ENCODE peak calls at places on chromosomes 3 and 15, in four cellular contexts. One of them, this sample, is unnamed.
A peak's percentile ranks its signal among the peaks of the same experiment; 100 is the strongest.

GRCh38 chr3:40690696-40691597 is 166.2 kb downstream of the ZNF621 start:
- DNase-seq in WERI-Rb-1: no peak
- DNase-seq in aorta: peak; percentile 91
- DNase-seq in fibroblast of lung: no peak
- DNase-seq in this sample: no peak

GRCh38 chr3:186320862-186321568 is 41.0 kb downstream of the DGKG start:
- DNase-seq in fibroblast of lung: peak; percentile 56
- DNase-seq in aorta: no peak
- DNase-seq in WERI-Rb-1: no peak
- DNase-seq in this sample: no peak

GRCh38 chr15:79956354-79956939 is 14.5 kb downstream of the BCL2A1 start:
- DNase-seq in WERI-Rb-1: no peak
- DNase-seq in aorta: no peak
- DNase-seq in fibroblast of lung: no peak
- DNase-seq in this sample: peak; percentile 72

GRCh38 chr3:151971814-151972579 is 98.6 kb downstream of the SUCNR1 start:
- DNase-seq in fibroblast of lung: no peak
- DNase-seq in WERI-Rb-1: no peak
- DNase-seq in aorta: no peak
- DNase-seq in this sample: peak; percentile 84

GRCh38 chr3:115725800-115726199 is 102.5 kb downstream of the GAP43 start:
- DNase-seq in WERI-Rb-1: no peak
- DNase-seq in aorta: no peak
- DNase-seq in fibroblast of lung: no peak
- DNase-seq in this sample: no peak

GRCh38 chr3:39327746-39328349 is 1.7 kb upstream of the CCR8 start:
- DNase-seq in fibroblast of lung: no peak
- DNase-seq in aorta: no peak
- DNase-seq in WERI-Rb-1: no peak
- DNase-seq in this sample: no peak

GRCh38 chr15:96332854-96333193 is 2.3 kb downstream of the NR2F2 start:
- DNase-seq in WERI-Rb-1: no peak
- DNase-seq in fibroblast of lung: peak; percentile 44
- DNase-seq in aorta: no peak
- DNase-seq in this sample: no peak

GRCh38 chr3:179181993-179182551 is 33.9 kb downstream of the PIK3CA start:
- DNase-seq in fibroblast of lung: peak; percentile 56
- DNase-seq in aorta: no peak
- DNase-seq in WERI-Rb-1: no peak
- DNase-seq in this sample: no peak

GRCh38 chr3:58998476-58999117 is 51.2 kb downstream of the CFAP20DC start:
- DNase-seq in aorta: no peak
- DNase-seq in WERI-Rb-1: peak; percentile 16
- DNase-seq in fibroblast of lung: peak; percentile 96
- DNase-seq in this sample: no peak

GRCh38 chr3:155807823-155808222 is 1.7 kb upstream of the C3orf33 start:
- DNase-seq in aorta: no peak
- DNase-seq in WERI-Rb-1: no peak
- DNase-seq in fibroblast of lung: peak; percentile 6
- DNase-seq in this sample: no peak

GRCh38 chr15:22980189-22981136 is at the start of gene CYFIP1:
- DNase-seq in WERI-Rb-1: peak; percentile 34
- DNase-seq in aorta: peak; percentile 92
- DNase-seq in fibroblast of lung: peak; percentile 88
- DNase-seq in this sample: peak; percentile 89

GRCh38 chr3:8560608-8561007 is 59.0 kb downstream of the LMCD1 start:
- DNase-seq in aorta: peak; percentile 67
- DNase-seq in WERI-Rb-1: no peak
- DNase-seq in fibroblast of lung: peak; percentile 99
- DNase-seq in this sample: no peak

GRCh38 chr3:171028779-171029232 is 2.3 kb upstream of the SLC2A2 start:
- DNase-seq in aorta: no peak
- DNase-seq in fibroblast of lung: peak; percentile 97
- DNase-seq in WERI-Rb-1: peak; percentile 63
- DNase-seq in this sample: peak; percentile 39

GRCh38 chr3:185688808-185689207 is 102.7 kb downstream of the SENP2 start:
- DNase-seq in fibroblast of lung: peak; percentile 99
- DNase-seq in aorta: no peak
- DNase-seq in WERI-Rb-1: no peak
- DNase-seq in this sample: no peak

GRCh38 chr15:43317566-43318184 is 12.7 kb downstream of the LCMT2 start:
- DNase-seq in aorta: no peak
- DNase-seq in WERI-Rb-1: no peak
- DNase-seq in fibroblast of lung: peak; percentile 21
- DNase-seq in this sample: no peak

GRCh38 chr15:67652586-67652985 is 110.1 kb downstream of the MAP2K5 start:
- DNase-seq in fibroblast of lung: no peak
- DNase-seq in WERI-Rb-1: no peak
- DNase-seq in aorta: no peak
- DNase-seq in this sample: no peak

GRCh38 chr3:15964605-15965061 is 166.9 kb upstream of the ANKRD28 start:
- DNase-seq in fibroblast of lung: peak; percentile 67
- DNase-seq in aorta: no peak
- DNase-seq in WERI-Rb-1: no peak
- DNase-seq in this sample: peak; percentile 54

GRCh38 chr3:48371651-48372376 is at the start of gene FBXW12:
- DNase-seq in WERI-Rb-1: no peak
- DNase-seq in fibroblast of lung: no peak
- DNase-seq in aorta: no peak
- DNase-seq in this sample: no peak

GRCh38 chr15:53786421-53786820 is 27.0 kb upstream of the WDR72 start:
- DNase-seq in fibroblast of lung: no peak
- DNase-seq in WERI-Rb-1: no peak
- DNase-seq in aorta: no peak
- DNase-seq in this sample: peak; percentile 86

GRCh38 chr3:177338697-177339219 is 141.5 kb upstream of the TBL1XR1 start:
- DNase-seq in WERI-Rb-1: no peak
- DNase-seq in fibroblast of lung: peak; percentile 53
- DNase-seq in aorta: no peak
- DNase-seq in this sample: peak; percentile 81

GRCh38 chr3:122635789-122636188 is 44.9 kb upstream of the PARP14 start:
- DNase-seq in fibroblast of lung: peak; percentile 85
- DNase-seq in WERI-Rb-1: no peak
- DNase-seq in aorta: no peak
- DNase-seq in this sample: no peak

GRCh38 chr15:50940506-50940905 is 32.0 kb downstream of the AP4E1 start:
- DNase-seq in fibroblast of lung: peak; percentile 35
- DNase-seq in aorta: no peak
- DNase-seq in WERI-Rb-1: no peak
- DNase-seq in this sample: no peak

GRCh38 chr3:100278910-100279309 is 18.1 kb downstream of the TBC1D23 start:
- DNase-seq in WERI-Rb-1: no peak
- DNase-seq in fibroblast of lung: no peak
- DNase-seq in aorta: no peak
- DNase-seq in this sample: no peak

GRCh38 chr15:50786468-50786867 is 21.0 kb upstream of the SPPL2A start:
- DNase-seq in WERI-Rb-1: no peak
- DNase-seq in fibroblast of lung: no peak
- DNase-seq in aorta: no peak
- DNase-seq in this sample: peak; percentile 69

GRCh38 chr3:66053783-66054094 is 15.0 kb upstream of the MAGI1 start:
- DNase-seq in WERI-Rb-1: no peak
- DNase-seq in aorta: no peak
- DNase-seq in fibroblast of lung: no peak
- DNase-seq in this sample: no peak

GRCh38 chr3:161914703-161915102 is 418.1 kb downstream of the OTOL1 start:
- DNase-seq in WERI-Rb-1: peak; percentile 78
- DNase-seq in fibroblast of lung: peak; percentile 85
- DNase-seq in aorta: peak; percentile 47
- DNase-seq in this sample: no peak

GRCh38 chr3:159451067-159451466 is 537.6 kb upstream of the IL12A start:
- DNase-seq in fibroblast of lung: no peak
- DNase-seq in WERI-Rb-1: no peak
- DNase-seq in aorta: no peak
- DNase-seq in this sample: no peak

GRCh38 chr3:186418601-186419238 is 56.7 kb upstream of the DGKG start:
- DNase-seq in aorta: no peak
- DNase-seq in WERI-Rb-1: peak; percentile 26
- DNase-seq in fibroblast of lung: no peak
- DNase-seq in this sample: peak; percentile 30

GRCh38 chr3:39184968-39185285 is 7.5 kb downstream of the XIRP1 start:
- DNase-seq in WERI-Rb-1: no peak
- DNase-seq in fibroblast of lung: no peak
- DNase-seq in aorta: no peak
- DNase-seq in this sample: no peak

GRCh38 chr3:52248816-52249547 is 3.4 kb downstream of the PPM1M start:
- DNase-seq in fibroblast of lung: peak; percentile 14
- DNase-seq in WERI-Rb-1: no peak
- DNase-seq in aorta: no peak
- DNase-seq in this sample: no peak

GRCh38 chr3:175702956-175703355 is 843.8 kb downstream of the NAALADL2 start:
- DNase-seq in fibroblast of lung: no peak
- DNase-seq in WERI-Rb-1: no peak
- DNase-seq in aorta: no peak
- DNase-seq in this sample: no peak

GRCh38 chr3:29605845-29606244 is 325.0 kb downstream of the RBMS3 start:
- DNase-seq in aorta: no peak
- DNase-seq in WERI-Rb-1: no peak
- DNase-seq in fibroblast of lung: peak; percentile 70
- DNase-seq in this sample: no peak

GRCh38 chr3:113005622-113006021 is 14.8 kb downstream of the GTPBP8 start:
- DNase-seq in WERI-Rb-1: no peak
- DNase-seq in aorta: no peak
- DNase-seq in fibroblast of lung: no peak
- DNase-seq in this sample: no peak

GRCh38 chr3:65734792-65735191 is 303.9 kb downstream of the MAGI1 start:
- DNase-seq in aorta: no peak
- DNase-seq in WERI-Rb-1: no peak
- DNase-seq in fibroblast of lung: no peak
- DNase-seq in this sample: no peak

GRCh38 chr3:104044002-104044401 is 1322.7 kb upstream of the ALCAM start:
- DNase-seq in WERI-Rb-1: no peak
- DNase-seq in aorta: no peak
- DNase-seq in fibroblast of lung: peak; percentile 19
- DNase-seq in this sample: no peak

GRCh38 chr3:50122661-50123391 is 32.3 kb upstream of the SEMA3F start:
- DNase-seq in WERI-Rb-1: no peak
- DNase-seq in aorta: no peak
- DNase-seq in fibroblast of lung: no peak
- DNase-seq in this sample: no peak

GRCh38 chr3:52787246-52787645 is 7.3 kb upstream of the ITIH3 start:
- DNase-seq in fibroblast of lung: no peak
- DNase-seq in aorta: peak; percentile 36
- DNase-seq in WERI-Rb-1: no peak
- DNase-seq in this sample: no peak

GRCh38 chr3:44965165-44965564 is 10.8 kb downstream of the ZDHHC3 start:
- DNase-seq in WERI-Rb-1: no peak
- DNase-seq in fibroblast of lung: no peak
- DNase-seq in aorta: no peak
- DNase-seq in this sample: no peak

GRCh38 chr3:193688845-193689714 is 96.1 kb downstream of the OPA1 start:
- DNase-seq in aorta: no peak
- DNase-seq in fibroblast of lung: no peak
- DNase-seq in WERI-Rb-1: no peak
- DNase-seq in this sample: peak; percentile 69
- H3K36me3 ChIP-seq in aorta: peaks cover 2% of the 10 kb centered on the region
- H3K36me3 ChIP-seq in fibroblast of lung: peaks cover 2% of the 10 kb centered on the region
- H3K36me3 ChIP-seq in WERI-Rb-1: no peaks in the 10 kb centered on the region
- H3K36me3 ChIP-seq in this sample: no peaks in the 10 kb centered on the region

DNA sequence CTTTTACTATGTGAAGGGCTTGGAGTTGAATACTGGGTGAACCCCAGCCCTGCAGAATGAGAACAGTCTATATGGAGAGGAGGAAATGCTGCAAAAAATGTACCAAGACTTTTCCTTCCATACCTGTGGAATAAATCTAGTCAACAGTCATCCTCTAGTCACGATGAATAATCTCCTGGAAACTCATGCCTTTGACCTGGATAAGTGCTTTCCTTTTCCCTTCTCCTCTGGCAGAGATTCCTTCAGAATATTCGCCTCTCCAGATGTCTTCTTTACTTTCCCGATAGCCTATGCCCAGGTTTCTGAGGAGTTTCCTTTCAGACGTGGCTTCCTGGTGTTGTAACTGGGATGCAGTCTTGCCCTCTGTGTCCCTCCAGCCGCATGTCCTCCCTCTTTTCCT is 28.1 kb downstream of the CCNL1 start:
- DNase-seq in aorta: no peak
- DNase-seq in WERI-Rb-1: no peak
- DNase-seq in fibroblast of lung: peak; percentile 67
- DNase-seq in this sample: peak; percentile 44
- H3K27ac ChIP-seq in aorta: no peak overlapping the region
- H3K27ac ChIP-seq in WERI-Rb-1: no peak overlapping the region
- H3K27ac ChIP-seq in fibroblast of lung: no peak overlapping the region
- H3K27ac ChIP-seq in this sample: no peak overlapping the region

GRCh38 chr3:181076558-181076957 is 87.0 kb upstream of the DNAJC19 start:
- DNase-seq in fibroblast of lung: no peak
- DNase-seq in WERI-Rb-1: no peak
- DNase-seq in aorta: no peak
- DNase-seq in this sample: no peak
- H3K36me3 ChIP-seq in fibroblast of lung: no peaks in the 10 kb centered on the region
- H3K36me3 ChIP-seq in WERI-Rb-1: no peaks in the 10 kb centered on the region
- H3K36me3 ChIP-seq in aorta: no peaks in the 10 kb centered on the region
- H3K36me3 ChIP-seq in this sample: no peaks in the 10 kb centered on the region

DNA sequence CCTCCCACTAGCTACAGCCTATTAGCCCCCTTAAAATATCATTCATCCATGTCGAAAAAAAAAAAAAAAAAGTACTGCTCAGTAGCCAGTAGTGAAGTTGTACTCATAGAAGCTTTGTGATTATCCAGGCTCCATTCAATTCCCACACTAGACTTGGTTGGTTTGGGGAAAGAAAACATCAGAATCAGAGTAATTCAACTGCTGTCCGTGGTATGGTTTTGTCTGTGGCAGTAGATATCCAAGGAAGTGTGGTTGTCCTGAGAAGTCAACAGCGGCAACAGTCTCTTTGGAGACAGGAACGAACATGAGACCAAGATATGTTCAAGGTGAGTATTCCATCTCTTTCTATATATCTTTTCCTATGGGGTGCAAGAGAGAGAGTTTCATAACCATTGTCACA is 99.2 kb downstream of the GOLIM4 start:
- DNase-seq in WERI-Rb-1: no peak
- DNase-seq in fibroblast of lung: no peak
- DNase-seq in aorta: no peak
- DNase-seq in this sample: no peak
- H3K27ac ChIP-seq in WERI-Rb-1: no peak overlapping the region
- H3K27ac ChIP-seq in fibroblast of lung: no peak overlapping the region
- H3K27ac ChIP-seq in aorta: no peak overlapping the region
- H3K27ac ChIP-seq in this sample: no peak overlapping the region

DNA sequence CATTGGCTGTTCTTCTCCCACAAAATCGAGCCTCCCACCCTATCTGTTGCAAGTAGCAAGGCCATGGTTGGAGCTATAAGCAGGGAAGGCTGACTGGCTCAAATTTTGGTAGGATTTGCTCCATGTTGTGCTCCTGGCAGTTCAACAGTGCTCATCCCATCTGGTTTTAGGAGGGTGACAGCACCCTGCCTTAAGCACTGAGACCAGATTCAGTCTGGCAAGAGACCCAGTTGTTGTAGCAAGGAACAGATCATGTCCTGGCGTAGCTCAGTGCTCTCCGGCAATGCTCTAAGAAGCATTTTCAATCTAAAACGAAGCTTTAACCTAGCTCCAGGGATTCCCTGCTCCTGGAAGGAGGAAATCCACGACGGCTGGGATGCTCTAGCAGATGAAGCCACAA is 91.2 kb downstream of the RGMA start:
- DNase-seq in aorta: no peak
- DNase-seq in WERI-Rb-1: no peak
- DNase-seq in fibroblast of lung: no peak
- DNase-seq in this sample: no peak
- H3K36me3 ChIP-seq in aorta: peaks cover 9% of the 10 kb centered on the region
- H3K36me3 ChIP-seq in WERI-Rb-1: peaks cover 96% of the 10 kb centered on the region
- H3K36me3 ChIP-seq in fibroblast of lung: peaks cover 14% of the 10 kb centered on the region
- H3K36me3 ChIP-seq in this sample: peaks cover 50% of the 10 kb centered on the region